ENCODE peak calls at places on chromosomes 4 and X, in nine cellular contexts. One of them, this sample, is unnamed.

GRCh38 chr4:78379991-78380739 is 171.4 kb upstream of the ANXA3 start:
- DNase-seq in DMS53: no peak
- DNase-seq in astrocyte of the spinal cord: peak
- DNase-seq in KBM-7: no peak
- DNase-seq in breast epithelium: no peak
- DNase-seq in HTR-8/SVneo: no peak
- DNase-seq in Caki2: peak
- DNase-seq in IMR-90: peak
- DNase-seq in occipital lobe: no peak
- DNase-seq in this sample: no peak

GRCh38 chrX:56233682-56234081 is 1.5 kb downstream of the KLF8 start:
- DNase-seq in Caki2: peak
- DNase-seq in astrocyte of the spinal cord: peak
- DNase-seq in breast epithelium: peak
- DNase-seq in DMS53: no peak
- DNase-seq in KBM-7: no peak
- DNase-seq in IMR-90: no peak
- DNase-seq in HTR-8/SVneo: no peak
- DNase-seq in occipital lobe: no peak
- DNase-seq in this sample: no peak

GRCh38 chrX:136176399-136176825 is 29.1 kb downstream of the FHL1 start:
- DNase-seq in astrocyte of the spinal cord: peak
- DNase-seq in occipital lobe: no peak
- DNase-seq in Caki2: peak
- DNase-seq in KBM-7: no peak
- DNase-seq in HTR-8/SVneo: no peak
- DNase-seq in breast epithelium: no peak
- DNase-seq in IMR-90: peak
- DNase-seq in DMS53: no peak
- DNase-seq in this sample: no peak

GRCh38 chr4:74166823-74167222 is 8.9 kb downstream of the MTHFD2L start:
- DNase-seq in breast epithelium: no peak
- DNase-seq in KBM-7: no peak
- DNase-seq in Caki2: no peak
- DNase-seq in astrocyte of the spinal cord: no peak
- DNase-seq in IMR-90: no peak
- DNase-seq in occipital lobe: no peak
- DNase-seq in DMS53: no peak
- DNase-seq in HTR-8/SVneo: no peak
- DNase-seq in this sample: no peak

GRCh38 chr4:66769436-66769835 is 775.9 kb downstream of the CENPC start:
- DNase-seq in IMR-90: no peak
- DNase-seq in DMS53: peak
- DNase-seq in KBM-7: no peak
- DNase-seq in astrocyte of the spinal cord: no peak
- DNase-seq in Caki2: no peak
- DNase-seq in occipital lobe: no peak
- DNase-seq in breast epithelium: no peak
- DNase-seq in HTR-8/SVneo: no peak
- DNase-seq in this sample: no peak

GRCh38 chr4:165112258-165113156 is at the start of gene TMEM192:
- DNase-seq in HTR-8/SVneo: peak
- DNase-seq in DMS53: peak
- DNase-seq in KBM-7: peak
- DNase-seq in breast epithelium: peak
- DNase-seq in occipital lobe: peak
- DNase-seq in astrocyte of the spinal cord: peak
- DNase-seq in Caki2: peak
- DNase-seq in IMR-90: peak
- DNase-seq in this sample: peak

GRCh38 chr4:114807759-114808404 is 209.3 kb downstream of the UGT8 start:
- DNase-seq in HTR-8/SVneo: peak
- DNase-seq in KBM-7: peak
- DNase-seq in Caki2: peak
- DNase-seq in occipital lobe: no peak
- DNase-seq in DMS53: peak
- DNase-seq in astrocyte of the spinal cord: peak
- DNase-seq in breast epithelium: no peak
- DNase-seq in IMR-90: peak
- DNase-seq in this sample: peak

GRCh38 chr4:36348403-36348938 is 67.1 kb downstream of the DTHD1 start:
- DNase-seq in Caki2: no peak
- DNase-seq in breast epithelium: no peak
- DNase-seq in HTR-8/SVneo: no peak
- DNase-seq in IMR-90: no peak
- DNase-seq in occipital lobe: no peak
- DNase-seq in astrocyte of the spinal cord: no peak
- DNase-seq in KBM-7: peak
- DNase-seq in DMS53: peak
- DNase-seq in this sample: no peak

GRCh38 chrX:26597981-26598380 is 382.0 kb downstream of the MAGEB5 start:
- DNase-seq in KBM-7: no peak
- DNase-seq in astrocyte of the spinal cord: peak
- DNase-seq in HTR-8/SVneo: no peak
- DNase-seq in breast epithelium: no peak
- DNase-seq in Caki2: no peak
- DNase-seq in occipital lobe: no peak
- DNase-seq in IMR-90: peak
- DNase-seq in DMS53: no peak
- DNase-seq in this sample: no peak

GRCh38 chrX:97740886-97741285 is 857.2 kb downstream of the RPA4 start:
- DNase-seq in DMS53: no peak
- DNase-seq in HTR-8/SVneo: no peak
- DNase-seq in KBM-7: no peak
- DNase-seq in IMR-90: no peak
- DNase-seq in breast epithelium: no peak
- DNase-seq in astrocyte of the spinal cord: no peak
- DNase-seq in occipital lobe: no peak
- DNase-seq in Caki2: no peak
- DNase-seq in this sample: no peak

GRCh38 chr4:25182941-25183340 is 22.7 kb upstream of the SEPSECS start:
- DNase-seq in breast epithelium: no peak
- DNase-seq in KBM-7: no peak
- DNase-seq in astrocyte of the spinal cord: no peak
- DNase-seq in IMR-90: no peak
- DNase-seq in occipital lobe: no peak
- DNase-seq in HTR-8/SVneo: no peak
- DNase-seq in DMS53: no peak
- DNase-seq in Caki2: no peak
- DNase-seq in this sample: no peak

GRCh38 chr4:70336043-70336442 is 1.3 kb downstream of the CABS1 start:
- DNase-seq in DMS53: no peak
- DNase-seq in occipital lobe: no peak
- DNase-seq in KBM-7: no peak
- DNase-seq in breast epithelium: no peak
- DNase-seq in Caki2: no peak
- DNase-seq in HTR-8/SVneo: no peak
- DNase-seq in astrocyte of the spinal cord: no peak
- DNase-seq in IMR-90: no peak
- DNase-seq in this sample: no peak